ENCODE peak calls at places on chromosomes 16 and 17, in four cellular contexts. P, Q, N and O are unnamed samples.

GRCh38 chr17:80877095-80877828 is 114.4 kb upstream of the CHMP6 start:
- DNase-seq in P (no peak), Q (no peak), N (no peak), O (no peak)

GRCh38 chr17:2312736-2313135 is 9.0 kb downstream of the SRR start:
- DNase-seq in P (no peak), Q (no peak), N (no peak), O (no peak)

GRCh38 chr17:50883850-50884291 is 17.7 kb upstream of the TOB1 start:
- DNase-seq in P (no peak), Q (no peak), N (no peak), O (peak)

GRCh38 chr16:87829988-87830672 is 39.2 kb downstream of the SLC7A5 start:
- DNase-seq in P (no peak), Q (no peak), N (no peak), O (no peak)

GRCh38 chr16:20925780-20926179 is 25.2 kb downstream of the LYRM1 start:
- DNase-seq in P (no peak), Q (no peak), N (no peak), O (no peak)

GRCh38 chr17:19284005-19284959 is 47.1 kb downstream of the EPN2 start:
- DNase-seq in P (no peak), Q (no peak), N (no peak), O (no peak)

GRCh38 chr17:57051886-57052342 is 33.1 kb upstream of the AKAP1 start:
- DNase-seq in P (no peak), Q (no peak), N (no peak), O (no peak)

GRCh38 chr16:87161822-87162676 is 155.1 kb downstream of the C16orf95 start:
- DNase-seq in P (no peak), Q (no peak), N (no peak), O (no peak)

GRCh38 chr17:41917957-41918391 is 777 bp downstream of the ACLY start:
- DNase-seq in P (peak), Q (peak), N (no peak), O (no peak)

GRCh38 chr16:79278506-79278905 is 322.0 kb downstream of the MAF start:
- DNase-seq in P (no peak), Q (no peak), N (no peak), O (no peak)

GRCh38 chr17:16443390-16444257 is 28.3 kb downstream of the TRPV2 start:
- DNase-seq in P (no peak), Q (no peak), N (no peak), O (peak)

GRCh38 chr17:29583324-29584248 is 5.9 kb downstream of the GIT1 start:
- DNase-seq in P (no peak), Q (no peak), N (no peak), O (no peak)

GRCh38 chr16:7545251-7545650 is 212.6 kb downstream of the RBFOX1 start:
- DNase-seq in P (no peak), Q (no peak), N (no peak), O (no peak)

GRCh38 chr17:75344664-75345063 is 55.4 kb upstream of the SLC25A19 start:
- DNase-seq in P (peak), Q (no peak), N (no peak), O (peak)

DNA sequence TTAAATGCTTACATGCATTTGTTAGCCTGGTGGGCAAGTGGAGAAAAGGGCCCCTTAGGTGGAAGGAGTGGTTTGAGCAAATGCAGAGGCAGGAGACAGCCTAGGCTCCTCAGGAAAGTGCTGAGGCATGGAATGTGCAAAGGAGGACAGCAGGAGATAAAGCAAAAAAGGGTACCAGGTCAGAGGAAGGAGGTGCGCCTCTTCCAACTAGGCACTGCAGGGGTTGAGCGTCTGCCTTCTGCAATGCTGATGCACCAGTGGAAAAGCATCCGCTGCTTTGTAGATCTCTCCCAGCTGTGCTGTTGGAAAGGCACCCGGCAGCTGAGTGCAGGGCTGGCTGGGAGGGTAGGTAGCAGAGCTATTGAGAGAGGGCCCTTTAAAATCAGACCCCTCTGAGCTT is 287.0 kb upstream of the XYLT1 start:
- DNase-seq in P (no peak), Q (no peak), N (peak), O (peak)
- H2BK15ac ChIP-seq in P (no peak), Q (no peak), N (no peak), O (no peak)

DNA sequence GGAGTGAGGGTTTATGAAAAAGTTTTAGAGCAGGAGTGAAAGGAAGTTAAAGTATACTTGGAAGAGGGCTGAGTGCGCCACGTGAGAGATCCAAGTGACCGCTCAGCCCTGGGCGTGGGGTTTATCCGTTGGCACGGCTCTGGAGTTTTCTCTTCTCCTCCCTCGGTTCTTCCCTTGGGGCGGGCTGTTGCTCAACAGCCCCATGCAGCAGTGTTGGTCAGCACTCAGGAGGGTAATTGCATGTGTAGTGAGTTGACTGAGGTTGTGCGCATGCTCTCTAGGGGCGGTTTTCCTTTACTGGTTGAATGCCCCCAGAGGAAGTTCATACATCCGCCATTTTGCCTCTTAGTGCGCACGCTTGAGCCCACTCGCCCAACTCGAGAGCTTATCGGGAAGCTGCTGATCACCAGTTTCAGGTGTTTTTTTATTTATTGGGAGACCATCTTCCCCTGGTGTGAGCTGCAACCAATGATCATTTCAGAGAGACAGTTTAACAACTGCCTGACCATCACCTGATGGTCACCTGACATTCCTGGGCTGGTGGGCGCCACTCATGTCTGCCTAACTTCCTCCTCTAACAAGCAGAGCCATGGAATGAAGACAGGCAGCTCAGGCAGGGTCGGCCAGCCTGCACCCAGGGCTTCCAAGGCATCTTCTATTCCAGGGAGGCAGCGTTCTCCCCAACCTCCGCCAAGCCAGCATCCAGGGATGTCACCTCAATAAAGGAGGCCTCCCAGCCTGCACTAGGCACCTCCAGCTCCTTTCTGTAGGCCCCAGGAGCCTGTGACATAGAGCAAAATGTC is 41.3 kb upstream of the DNAH17 start:
- DNase-seq in P (no peak), Q (no peak), N (no peak), O (no peak)
- H2BK120ac ChIP-seq in P (no peak), Q (no peak), N (no peak), O (no peak)

GRCh38 chr16:3028716-3029319 is 5.0 kb downstream of the THOC6 start:
- DNase-seq in P (no peak), Q (no peak), N (no peak), O (no peak)
- H2BK15ac ChIP-seq in P (no peak), Q (no peak), N (no peak), O (no peak)

DNA sequence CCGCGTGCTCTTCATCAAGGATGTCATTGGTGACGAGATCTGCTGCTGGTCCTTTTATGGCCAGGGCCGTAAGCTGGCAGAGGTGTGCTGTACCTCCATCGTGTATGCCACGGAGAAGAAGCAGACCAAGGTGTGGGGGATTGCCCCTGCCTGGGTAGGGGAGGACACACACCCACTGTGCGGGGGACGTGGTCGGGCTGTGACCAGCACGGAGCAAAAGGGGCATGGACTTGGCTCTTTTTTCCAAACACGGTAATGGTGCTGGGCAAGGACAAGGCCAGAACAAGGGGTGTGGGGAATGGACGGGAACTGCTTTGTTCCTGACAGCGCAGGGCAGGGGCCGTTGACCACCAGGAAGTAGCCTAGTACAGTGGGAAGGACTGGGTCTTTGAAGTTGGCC is 6.8 kb downstream of the TNFAIP1 start:
- DNase-seq in P (no peak), Q (no peak), N (no peak), O (no peak)
- H2BK120ac ChIP-seq in P (no peak), Q (no peak), N (no peak), O (no peak)